ENCODE peak calls at places on chromosomes 2 and 18, in five cellular contexts. W is stimulated activated CD4-positive, alpha-beta T cell treated with anti-CD3 and anti-CD28 coated beads, TNF-alpha, amount 100 ng/mL, for 1 hour; J is CD8-positive, alpha-beta memory T cell; V is HT-29; L is H9. Y is an unnamed sample.

GRCh38 chr2:67846341-67847070 is 216.3 kb downstream of the C1D start:
- DNase-seq in W (no peak), J (no peak), V (peak; percentile 98), L (peak; percentile 78), Y (no peak)

GRCh38 chr2:105644174-105644980 is 100.3 kb upstream of the NCK2 start:
- DNase-seq in W (no peak), J (no peak), V (no peak), L (no peak), Y (no peak)

GRCh38 chr2:143690204-143690603 is 561.0 kb downstream of the ARHGAP15 start:
- DNase-seq in W (no peak), J (no peak), V (no peak), L (no peak), Y (no peak)

GRCh38 chr2:70977605-70978205 is 725 bp upstream of the ANKRD53 start:
- DNase-seq in W (no peak), J (peak; percentile 46), V (peak; percentile 45), L (no peak), Y (no peak)

GRCh38 chr2:134271758-134272157 is 17.9 kb downstream of the MGAT5 start:
- DNase-seq in W (no peak), J (no peak), V (no peak), L (no peak), Y (no peak)

GRCh38 chr2:30178618-30179404 is 32.0 kb downstream of the YPEL5 start:
- DNase-seq in W (no peak), J (no peak), V (no peak), L (no peak), Y (no peak)

GRCh38 chr2:235131334-235132305 is 179.8 kb downstream of the SH3BP4 start:
- DNase-seq in W (no peak), J (no peak), V (no peak), L (no peak), Y (no peak)

GRCh38 chr18:78876868-78877267 is 102.8 kb upstream of the SALL3 start:
- DNase-seq in W (no peak), J (no peak), V (no peak), L (no peak), Y (no peak)

GRCh38 chr2:16006537-16007166 is 66.3 kb downstream of the MYCN start:
- DNase-seq in W (no peak), J (no peak), V (no peak), L (no peak), Y (no peak)

GRCh38 chr2:203914546-203915169 is 21.9 kb upstream of the ICOS start:
- DNase-seq in W (no peak), J (peak; percentile 67), V (no peak), L (no peak), Y (no peak)

GRCh38 chr2:219400562-219400961 is 12.8 kb upstream of the DNPEP start:
- DNase-seq in W (no peak), J (no peak), V (no peak), L (no peak), Y (no peak)

GRCh38 chr2:216492951-216493685 is 5.5 kb upstream of the RPL37A start:
- DNase-seq in W (no peak), J (no peak), V (no peak), L (no peak), Y (no peak)

GRCh38 chr18:73895701-73896100 is 251.9 kb downstream of the FBXO15 start:
- DNase-seq in W (no peak), J (no peak), V (peak; percentile 32), L (peak; percentile 41), Y (no peak)

GRCh38 chr2:160973991-160974390 is 186.2 kb upstream of the TANK start:
- DNase-seq in W (no peak), J (no peak), V (no peak), L (no peak), Y (no peak)

GRCh38 chr2:235537186-235537585 is 43.3 kb downstream of the AGAP1 start:
- DNase-seq in W (no peak), J (no peak), V (no peak), L (no peak), Y (no peak)

GRCh38 chr2:240964221-240964853 is 34.1 kb upstream of the SNED1 start:
- DNase-seq in W (no peak), J (peak; percentile 14), V (no peak), L (peak; percentile 14), Y (no peak)

GRCh38 chr2:54558188-54558975 is 102.3 kb downstream of the SPTBN1 start:
- DNase-seq in W (peak; percentile 27), J (peak; percentile 83), V (peak; percentile 81), L (peak; percentile 85), Y (peak; percentile 55)

GRCh38 chr18:42330296-42330695 is 375.3 kb downstream of the PIK3C3 start:
- DNase-seq in W (no peak), J (no peak), V (no peak), L (no peak), Y (no peak)

GRCh38 chr2:210660-211059 is 53.2 kb downstream of the SH3YL1 start:
- DNase-seq in W (no peak), J (no peak), V (no peak), L (no peak), Y (no peak)

GRCh38 chr2:71742953-71743601 is 289.7 kb downstream of the DYSF start:
- DNase-seq in W (no peak), J (no peak), V (peak; percentile 32), L (no peak), Y (no peak)

GRCh38 chr2:233811732-233812131 is 33.6 kb downstream of the MROH2A start:
- DNase-seq in W (no peak), J (peak; percentile 39), V (no peak), L (no peak), Y (no peak)

GRCh38 chr18:68083131-68083530 is 566.6 kb upstream of the DSEL start:
- DNase-seq in W (no peak), J (no peak), V (no peak), L (no peak), Y (no peak)

GRCh38 chr2:98278074-98278473 is 68.2 kb upstream of the CNGA3 start:
- DNase-seq in W (no peak), J (no peak), V (no peak), L (no peak), Y (no peak)

GRCh38 chr2:240434728-240435456 is 571 bp upstream of the GPC1 start:
- DNase-seq in W (peak; percentile 76), J (peak; percentile 89), V (peak; percentile 74), L (peak; percentile 91), Y (peak; percentile 86)

GRCh38 chr2:68151037-68151436 is 6.7 kb upstream of the PNO1 start:
- DNase-seq in W (no peak), J (no peak), V (no peak), L (no peak), Y (no peak)

GRCh38 chr2:98702127-98702802 is 28.7 kb downstream of the MGAT4A start:
- DNase-seq in W (no peak), J (no peak), V (peak; percentile 37), L (no peak), Y (no peak)

GRCh38 chr18:22848618-22849017 is 84.5 kb upstream of the RBBP8 start:
- DNase-seq in W (no peak), J (no peak), V (no peak), L (no peak), Y (no peak)

GRCh38 chr2:216499641-216500218 is 1.1 kb downstream of the RPL37A start:
- DNase-seq in W (no peak), J (no peak), V (no peak), L (no peak), Y (no peak)

GRCh38 chr2:23532311-23533013 is 147.5 kb downstream of the KLHL29 start:
- DNase-seq in W (no peak), J (peak; percentile 56), V (no peak), L (no peak), Y (peak; percentile 21)

GRCh38 chr2:195486987-195487644 is 169.9 kb upstream of the SLC39A10 start:
- DNase-seq in W (no peak), J (no peak), V (peak; percentile 53), L (no peak), Y (no peak)

GRCh38 chr2:75527676-75528075 is 33.1 kb downstream of the EVA1A start:
- DNase-seq in W (no peak), J (no peak), V (no peak), L (no peak), Y (no peak)

GRCh38 chr2:181106229-181106628 is 125.8 kb downstream of the UBE2E3 start:
- DNase-seq in W (no peak), J (no peak), V (no peak), L (no peak), Y (no peak)

GRCh38 chr18:59140287-59140885 is 702 bp downstream of the SEC11C start:
- DNase-seq in W (no peak), J (no peak), V (peak; percentile 37), L (peak; percentile 55), Y (no peak)

GRCh38 chr2:46462936-46463335 is 16.4 kb upstream of the TMEM247 start:
- DNase-seq in W (no peak), J (no peak), V (no peak), L (no peak), Y (no peak)

GRCh38 chr2:39673018-39673417 is 7.3 kb downstream of the TMEM178A start:
- DNase-seq in W (no peak), J (no peak), V (no peak), L (no peak), Y (no peak)

GRCh38 chr18:34972765-34973414 is 68.3 kb upstream of the MAPRE2 start:
- DNase-seq in W (no peak), J (no peak), V (no peak), L (no peak), Y (no peak)

GRCh38 chr2:86333378-86333777 is 4.0 kb downstream of the REEP1 start:
- DNase-seq in W (no peak), J (no peak), V (no peak), L (no peak), Y (no peak)

GRCh38 chr2:177093384-177093783 is 119.2 kb upstream of the HNRNPA3 start:
- DNase-seq in W (no peak), J (no peak), V (no peak), L (no peak), Y (no peak)

GRCh38 chr2:12110074-12110473 is 363.6 kb downstream of the LPIN1 start:
- DNase-seq in W (no peak), J (no peak), V (no peak), L (no peak), Y (no peak)